ENCODE peak calls at places on chromosomes 11 and 22, in ten cellular contexts. One of them, this sample, is unnamed.

GRCh38 chr11:9906043-9906791 is 242.3 kb downstream of the SWAP70 start:
- DNase-seq in stimulated activated CD4-positive, alpha-beta T cell treated with anti-CD3 and anti-CD28 coated beads, TNF-alpha, amount 100 ng/mL, for 48 hours: no peak
- DNase-seq in T-helper 9 cell: no peak
- DNase-seq in RPMI8226: no peak
- DNase-seq in lower leg skin: peak
- DNase-seq in NCI-H524: no peak
- DNase-seq in HFF-Myc: peak
- DNase-seq in neural progenitor cell: peak
- DNase-seq in activated effector memory CD4-positive, alpha-beta T cell treated with anti-CD3 and anti-CD28 coated beads, Interleukin-2, amount 50 U/mL, for 16 hours: no peak
- DNase-seq in NCI-H2081: no peak
- DNase-seq in this sample: no peak

GRCh38 chr22:35837328-35837727 is 119.7 kb downstream of the APOL5 start:
- DNase-seq in stimulated activated CD4-positive, alpha-beta T cell treated with anti-CD3 and anti-CD28 coated beads, TNF-alpha, amount 100 ng/mL, for 48 hours: no peak
- DNase-seq in T-helper 9 cell: no peak
- DNase-seq in RPMI8226: no peak
- DNase-seq in lower leg skin: no peak
- DNase-seq in NCI-H524: no peak
- DNase-seq in HFF-Myc: no peak
- DNase-seq in neural progenitor cell: no peak
- DNase-seq in activated effector memory CD4-positive, alpha-beta T cell treated with anti-CD3 and anti-CD28 coated beads, Interleukin-2, amount 50 U/mL, for 16 hours: no peak
- DNase-seq in NCI-H2081: no peak
- DNase-seq in this sample: no peak

GRCh38 chr11:79119491-79120284 is 321.1 kb downstream of the TENM4 start:
- DNase-seq in stimulated activated CD4-positive, alpha-beta T cell treated with anti-CD3 and anti-CD28 coated beads, TNF-alpha, amount 100 ng/mL, for 48 hours: no peak
- DNase-seq in T-helper 9 cell: no peak
- DNase-seq in RPMI8226: no peak
- DNase-seq in lower leg skin: no peak
- DNase-seq in NCI-H524: peak
- DNase-seq in HFF-Myc: no peak
- DNase-seq in neural progenitor cell: peak
- DNase-seq in activated effector memory CD4-positive, alpha-beta T cell treated with anti-CD3 and anti-CD28 coated beads, Interleukin-2, amount 50 U/mL, for 16 hours: no peak
- DNase-seq in NCI-H2081: no peak
- DNase-seq in this sample: no peak

GRCh38 chr11:59151761-59152160 is 9.1 kb downstream of the FAM111A start:
- DNase-seq in stimulated activated CD4-positive, alpha-beta T cell treated with anti-CD3 and anti-CD28 coated beads, TNF-alpha, amount 100 ng/mL, for 48 hours: no peak
- DNase-seq in T-helper 9 cell: no peak
- DNase-seq in RPMI8226: no peak
- DNase-seq in lower leg skin: no peak
- DNase-seq in NCI-H524: no peak
- DNase-seq in HFF-Myc: no peak
- DNase-seq in neural progenitor cell: no peak
- DNase-seq in activated effector memory CD4-positive, alpha-beta T cell treated with anti-CD3 and anti-CD28 coated beads, Interleukin-2, amount 50 U/mL, for 16 hours: no peak
- DNase-seq in NCI-H2081: no peak
- DNase-seq in this sample: no peak

GRCh38 chr11:11010624-11011127 is 152.8 kb upstream of the ZBED5 start:
- DNase-seq in stimulated activated CD4-positive, alpha-beta T cell treated with anti-CD3 and anti-CD28 coated beads, TNF-alpha, amount 100 ng/mL, for 48 hours: no peak
- DNase-seq in T-helper 9 cell: no peak
- DNase-seq in RPMI8226: no peak
- DNase-seq in lower leg skin: peak
- DNase-seq in NCI-H524: no peak
- DNase-seq in HFF-Myc: no peak
- DNase-seq in neural progenitor cell: peak
- DNase-seq in activated effector memory CD4-positive, alpha-beta T cell treated with anti-CD3 and anti-CD28 coated beads, Interleukin-2, amount 50 U/mL, for 16 hours: no peak
- DNase-seq in NCI-H2081: no peak
- DNase-seq in this sample: no peak

GRCh38 chr22:29722151-29722550 is 2.3 kb downstream of the CABP7 start:
- DNase-seq in stimulated activated CD4-positive, alpha-beta T cell treated with anti-CD3 and anti-CD28 coated beads, TNF-alpha, amount 100 ng/mL, for 48 hours: no peak
- DNase-seq in T-helper 9 cell: no peak
- DNase-seq in RPMI8226: no peak
- DNase-seq in lower leg skin: no peak
- DNase-seq in NCI-H524: no peak
- DNase-seq in HFF-Myc: no peak
- DNase-seq in neural progenitor cell: no peak
- DNase-seq in activated effector memory CD4-positive, alpha-beta T cell treated with anti-CD3 and anti-CD28 coated beads, Interleukin-2, amount 50 U/mL, for 16 hours: no peak
- DNase-seq in NCI-H2081: no peak
- DNase-seq in this sample: no peak

GRCh38 chr11:7413961-7414728 is 71.2 kb upstream of the OLFML1 start:
- DNase-seq in stimulated activated CD4-positive, alpha-beta T cell treated with anti-CD3 and anti-CD28 coated beads, TNF-alpha, amount 100 ng/mL, for 48 hours: no peak
- DNase-seq in T-helper 9 cell: no peak
- DNase-seq in RPMI8226: no peak
- DNase-seq in lower leg skin: no peak
- DNase-seq in NCI-H524: no peak
- DNase-seq in HFF-Myc: no peak
- DNase-seq in neural progenitor cell: peak
- DNase-seq in activated effector memory CD4-positive, alpha-beta T cell treated with anti-CD3 and anti-CD28 coated beads, Interleukin-2, amount 50 U/mL, for 16 hours: no peak
- DNase-seq in NCI-H2081: no peak
- DNase-seq in this sample: no peak

GRCh38 chr22:48299801-48300200 is 1527.9 kb downstream of the BRD1 start:
- DNase-seq in stimulated activated CD4-positive, alpha-beta T cell treated with anti-CD3 and anti-CD28 coated beads, TNF-alpha, amount 100 ng/mL, for 48 hours: no peak
- DNase-seq in T-helper 9 cell: no peak
- DNase-seq in RPMI8226: no peak
- DNase-seq in lower leg skin: peak
- DNase-seq in NCI-H524: no peak
- DNase-seq in HFF-Myc: no peak
- DNase-seq in neural progenitor cell: peak
- DNase-seq in activated effector memory CD4-positive, alpha-beta T cell treated with anti-CD3 and anti-CD28 coated beads, Interleukin-2, amount 50 U/mL, for 16 hours: no peak
- DNase-seq in NCI-H2081: no peak
- DNase-seq in this sample: no peak

GRCh38 chr11:62737196-62737595 is 8.9 kb downstream of the TTC9C start:
- DNase-seq in stimulated activated CD4-positive, alpha-beta T cell treated with anti-CD3 and anti-CD28 coated beads, TNF-alpha, amount 100 ng/mL, for 48 hours: no peak
- DNase-seq in T-helper 9 cell: no peak
- DNase-seq in RPMI8226: no peak
- DNase-seq in lower leg skin: no peak
- DNase-seq in NCI-H524: no peak
- DNase-seq in HFF-Myc: no peak
- DNase-seq in neural progenitor cell: no peak
- DNase-seq in activated effector memory CD4-positive, alpha-beta T cell treated with anti-CD3 and anti-CD28 coated beads, Interleukin-2, amount 50 U/mL, for 16 hours: no peak
- DNase-seq in NCI-H2081: no peak
- DNase-seq in this sample: no peak

GRCh38 chr11:131916633-131917032 is 546.2 kb downstream of the NTM start:
- DNase-seq in stimulated activated CD4-positive, alpha-beta T cell treated with anti-CD3 and anti-CD28 coated beads, TNF-alpha, amount 100 ng/mL, for 48 hours: no peak
- DNase-seq in T-helper 9 cell: no peak
- DNase-seq in RPMI8226: no peak
- DNase-seq in lower leg skin: no peak
- DNase-seq in NCI-H524: no peak
- DNase-seq in HFF-Myc: peak
- DNase-seq in neural progenitor cell: no peak
- DNase-seq in activated effector memory CD4-positive, alpha-beta T cell treated with anti-CD3 and anti-CD28 coated beads, Interleukin-2, amount 50 U/mL, for 16 hours: no peak
- DNase-seq in NCI-H2081: no peak
- DNase-seq in this sample: no peak

GRCh38 chr11:35171226-35171625 is 32.3 kb downstream of the CD44 start:
- DNase-seq in stimulated activated CD4-positive, alpha-beta T cell treated with anti-CD3 and anti-CD28 coated beads, TNF-alpha, amount 100 ng/mL, for 48 hours: no peak
- DNase-seq in T-helper 9 cell: no peak
- DNase-seq in RPMI8226: no peak
- DNase-seq in lower leg skin: no peak
- DNase-seq in NCI-H524: no peak
- DNase-seq in HFF-Myc: no peak
- DNase-seq in neural progenitor cell: no peak
- DNase-seq in activated effector memory CD4-positive, alpha-beta T cell treated with anti-CD3 and anti-CD28 coated beads, Interleukin-2, amount 50 U/mL, for 16 hours: no peak
- DNase-seq in NCI-H2081: no peak
- DNase-seq in this sample: no peak

GRCh38 chr11:11786234-11786633 is 55.5 kb upstream of the USP47 start:
- DNase-seq in stimulated activated CD4-positive, alpha-beta T cell treated with anti-CD3 and anti-CD28 coated beads, TNF-alpha, amount 100 ng/mL, for 48 hours: no peak
- DNase-seq in T-helper 9 cell: no peak
- DNase-seq in RPMI8226: no peak
- DNase-seq in lower leg skin: no peak
- DNase-seq in NCI-H524: no peak
- DNase-seq in HFF-Myc: no peak
- DNase-seq in neural progenitor cell: no peak
- DNase-seq in activated effector memory CD4-positive, alpha-beta T cell treated with anti-CD3 and anti-CD28 coated beads, Interleukin-2, amount 50 U/mL, for 16 hours: no peak
- DNase-seq in NCI-H2081: no peak
- DNase-seq in this sample: no peak

GRCh38 chr11:2913029-2913431 is 16.2 kb downstream of the PHLDA2 start:
- DNase-seq in stimulated activated CD4-positive, alpha-beta T cell treated with anti-CD3 and anti-CD28 coated beads, TNF-alpha, amount 100 ng/mL, for 48 hours: no peak
- DNase-seq in T-helper 9 cell: no peak
- DNase-seq in RPMI8226: no peak
- DNase-seq in lower leg skin: no peak
- DNase-seq in NCI-H524: no peak
- DNase-seq in HFF-Myc: no peak
- DNase-seq in neural progenitor cell: no peak
- DNase-seq in activated effector memory CD4-positive, alpha-beta T cell treated with anti-CD3 and anti-CD28 coated beads, Interleukin-2, amount 50 U/mL, for 16 hours: no peak
- DNase-seq in NCI-H2081: no peak
- DNase-seq in this sample: no peak

GRCh38 chr11:128315933-128316332 is 271.4 kb downstream of the ETS1 start:
- DNase-seq in stimulated activated CD4-positive, alpha-beta T cell treated with anti-CD3 and anti-CD28 coated beads, TNF-alpha, amount 100 ng/mL, for 48 hours: no peak
- DNase-seq in T-helper 9 cell: no peak
- DNase-seq in RPMI8226: no peak
- DNase-seq in lower leg skin: no peak
- DNase-seq in NCI-H524: no peak
- DNase-seq in HFF-Myc: no peak
- DNase-seq in neural progenitor cell: no peak
- DNase-seq in activated effector memory CD4-positive, alpha-beta T cell treated with anti-CD3 and anti-CD28 coated beads, Interleukin-2, amount 50 U/mL, for 16 hours: no peak
- DNase-seq in NCI-H2081: no peak
- DNase-seq in this sample: no peak

GRCh38 chr11:18617688-18618340 is 16.3 kb downstream of the SPTY2D1 start:
- DNase-seq in stimulated activated CD4-positive, alpha-beta T cell treated with anti-CD3 and anti-CD28 coated beads, TNF-alpha, amount 100 ng/mL, for 48 hours: no peak
- DNase-seq in T-helper 9 cell: peak
- DNase-seq in RPMI8226: no peak
- DNase-seq in lower leg skin: no peak
- DNase-seq in NCI-H524: no peak
- DNase-seq in HFF-Myc: no peak
- DNase-seq in neural progenitor cell: no peak
- DNase-seq in activated effector memory CD4-positive, alpha-beta T cell treated with anti-CD3 and anti-CD28 coated beads, Interleukin-2, amount 50 U/mL, for 16 hours: peak
- DNase-seq in NCI-H2081: no peak
- DNase-seq in this sample: no peak

GRCh38 chr22:23094260-23094659 is 23.9 kb downstream of the GNAZ start:
- DNase-seq in stimulated activated CD4-positive, alpha-beta T cell treated with anti-CD3 and anti-CD28 coated beads, TNF-alpha, amount 100 ng/mL, for 48 hours: no peak
- DNase-seq in T-helper 9 cell: no peak
- DNase-seq in RPMI8226: no peak
- DNase-seq in lower leg skin: no peak
- DNase-seq in NCI-H524: no peak
- DNase-seq in HFF-Myc: no peak
- DNase-seq in neural progenitor cell: no peak
- DNase-seq in activated effector memory CD4-positive, alpha-beta T cell treated with anti-CD3 and anti-CD28 coated beads, Interleukin-2, amount 50 U/mL, for 16 hours: no peak
- DNase-seq in NCI-H2081: no peak
- DNase-seq in this sample: no peak

GRCh38 chr11:129643031-129643721 is 172.5 kb upstream of the TMEM45B start:
- DNase-seq in stimulated activated CD4-positive, alpha-beta T cell treated with anti-CD3 and anti-CD28 coated beads, TNF-alpha, amount 100 ng/mL, for 48 hours: no peak
- DNase-seq in T-helper 9 cell: no peak
- DNase-seq in RPMI8226: no peak
- DNase-seq in lower leg skin: peak
- DNase-seq in NCI-H524: no peak
- DNase-seq in HFF-Myc: no peak
- DNase-seq in neural progenitor cell: no peak
- DNase-seq in activated effector memory CD4-positive, alpha-beta T cell treated with anti-CD3 and anti-CD28 coated beads, Interleukin-2, amount 50 U/mL, for 16 hours: no peak
- DNase-seq in NCI-H2081: no peak
- DNase-seq in this sample: no peak

GRCh38 chr11:37504925-37505324 is 906.9 kb upstream of the RAG2 start:
- DNase-seq in stimulated activated CD4-positive, alpha-beta T cell treated with anti-CD3 and anti-CD28 coated beads, TNF-alpha, amount 100 ng/mL, for 48 hours: no peak
- DNase-seq in T-helper 9 cell: no peak
- DNase-seq in RPMI8226: no peak
- DNase-seq in lower leg skin: no peak
- DNase-seq in NCI-H524: no peak
- DNase-seq in HFF-Myc: peak
- DNase-seq in neural progenitor cell: no peak
- DNase-seq in activated effector memory CD4-positive, alpha-beta T cell treated with anti-CD3 and anti-CD28 coated beads, Interleukin-2, amount 50 U/mL, for 16 hours: no peak
- DNase-seq in NCI-H2081: no peak
- DNase-seq in this sample: no peak

GRCh38 chr11:70672991-70673670 is 274.8 kb downstream of the CTTN start:
- DNase-seq in stimulated activated CD4-positive, alpha-beta T cell treated with anti-CD3 and anti-CD28 coated beads, TNF-alpha, amount 100 ng/mL, for 48 hours: no peak
- DNase-seq in T-helper 9 cell: no peak
- DNase-seq in RPMI8226: no peak
- DNase-seq in lower leg skin: no peak
- DNase-seq in NCI-H524: no peak
- DNase-seq in HFF-Myc: no peak
- DNase-seq in neural progenitor cell: no peak
- DNase-seq in activated effector memory CD4-positive, alpha-beta T cell treated with anti-CD3 and anti-CD28 coated beads, Interleukin-2, amount 50 U/mL, for 16 hours: no peak
- DNase-seq in NCI-H2081: no peak
- DNase-seq in this sample: no peak

GRCh38 chr11:130102457-130103249 is 33.0 kb downstream of the APLP2 start:
- DNase-seq in stimulated activated CD4-positive, alpha-beta T cell treated with anti-CD3 and anti-CD28 coated beads, TNF-alpha, amount 100 ng/mL, for 48 hours: no peak
- DNase-seq in T-helper 9 cell: no peak
- DNase-seq in RPMI8226: no peak
- DNase-seq in lower leg skin: peak
- DNase-seq in NCI-H524: no peak
- DNase-seq in HFF-Myc: no peak
- DNase-seq in neural progenitor cell: no peak
- DNase-seq in activated effector memory CD4-positive, alpha-beta T cell treated with anti-CD3 and anti-CD28 coated beads, Interleukin-2, amount 50 U/mL, for 16 hours: no peak
- DNase-seq in NCI-H2081: no peak
- DNase-seq in this sample: no peak

GRCh38 chr22:39493759-39494158 is 8.3 kb upstream of the MIEF1 start:
- DNase-seq in stimulated activated CD4-positive, alpha-beta T cell treated with anti-CD3 and anti-CD28 coated beads, TNF-alpha, amount 100 ng/mL, for 48 hours: no peak
- DNase-seq in T-helper 9 cell: no peak
- DNase-seq in RPMI8226: no peak
- DNase-seq in lower leg skin: no peak
- DNase-seq in NCI-H524: no peak
- DNase-seq in HFF-Myc: no peak
- DNase-seq in neural progenitor cell: no peak
- DNase-seq in activated effector memory CD4-positive, alpha-beta T cell treated with anti-CD3 and anti-CD28 coated beads, Interleukin-2, amount 50 U/mL, for 16 hours: no peak
- DNase-seq in NCI-H2081: no peak
- DNase-seq in this sample: no peak

GRCh38 chr11:116958246-116958645 is 120.8 kb upstream of the APOA1 start:
- DNase-seq in stimulated activated CD4-positive, alpha-beta T cell treated with anti-CD3 and anti-CD28 coated beads, TNF-alpha, amount 100 ng/mL, for 48 hours: no peak
- DNase-seq in T-helper 9 cell: no peak
- DNase-seq in RPMI8226: no peak
- DNase-seq in lower leg skin: no peak
- DNase-seq in NCI-H524: no peak
- DNase-seq in HFF-Myc: no peak
- DNase-seq in neural progenitor cell: peak
- DNase-seq in activated effector memory CD4-positive, alpha-beta T cell treated with anti-CD3 and anti-CD28 coated beads, Interleukin-2, amount 50 U/mL, for 16 hours: no peak
- DNase-seq in NCI-H2081: no peak
- DNase-seq in this sample: no peak

GRCh38 chr22:32661737-32662586 is 139.5 kb upstream of the TIMP3 start:
- DNase-seq in stimulated activated CD4-positive, alpha-beta T cell treated with anti-CD3 and anti-CD28 coated beads, TNF-alpha, amount 100 ng/mL, for 48 hours: no peak
- DNase-seq in T-helper 9 cell: no peak
- DNase-seq in RPMI8226: no peak
- DNase-seq in lower leg skin: no peak
- DNase-seq in NCI-H524: no peak
- DNase-seq in HFF-Myc: peak
- DNase-seq in neural progenitor cell: no peak
- DNase-seq in activated effector memory CD4-positive, alpha-beta T cell treated with anti-CD3 and anti-CD28 coated beads, Interleukin-2, amount 50 U/mL, for 16 hours: no peak
- DNase-seq in NCI-H2081: no peak
- DNase-seq in this sample: no peak

GRCh38 chr22:45548991-45549736 is 46.5 kb downstream of the FBLN1 start:
- DNase-seq in stimulated activated CD4-positive, alpha-beta T cell treated with anti-CD3 and anti-CD28 coated beads, TNF-alpha, amount 100 ng/mL, for 48 hours: no peak
- DNase-seq in T-helper 9 cell: no peak
- DNase-seq in RPMI8226: no peak
- DNase-seq in lower leg skin: peak
- DNase-seq in NCI-H524: no peak
- DNase-seq in HFF-Myc: peak
- DNase-seq in neural progenitor cell: peak
- DNase-seq in activated effector memory CD4-positive, alpha-beta T cell treated with anti-CD3 and anti-CD28 coated beads, Interleukin-2, amount 50 U/mL, for 16 hours: no peak
- DNase-seq in NCI-H2081: no peak
- DNase-seq in this sample: no peak

GRCh38 chr11:68973219-68973618 is 7.6 kb downstream of the MRGPRD start:
- DNase-seq in stimulated activated CD4-positive, alpha-beta T cell treated with anti-CD3 and anti-CD28 coated beads, TNF-alpha, amount 100 ng/mL, for 48 hours: no peak
- DNase-seq in T-helper 9 cell: no peak
- DNase-seq in RPMI8226: no peak
- DNase-seq in lower leg skin: no peak
- DNase-seq in NCI-H524: no peak
- DNase-seq in HFF-Myc: no peak
- DNase-seq in neural progenitor cell: no peak
- DNase-seq in activated effector memory CD4-positive, alpha-beta T cell treated with anti-CD3 and anti-CD28 coated beads, Interleukin-2, amount 50 U/mL, for 16 hours: peak
- DNase-seq in NCI-H2081: no peak
- DNase-seq in this sample: no peak

GRCh38 chr11:118276422-118276821 is 12.3 kb upstream of the MPZL2 start:
- DNase-seq in stimulated activated CD4-positive, alpha-beta T cell treated with anti-CD3 and anti-CD28 coated beads, TNF-alpha, amount 100 ng/mL, for 48 hours: no peak
- DNase-seq in T-helper 9 cell: no peak
- DNase-seq in RPMI8226: no peak
- DNase-seq in lower leg skin: no peak
- DNase-seq in NCI-H524: no peak
- DNase-seq in HFF-Myc: no peak
- DNase-seq in neural progenitor cell: no peak
- DNase-seq in activated effector memory CD4-positive, alpha-beta T cell treated with anti-CD3 and anti-CD28 coated beads, Interleukin-2, amount 50 U/mL, for 16 hours: no peak
- DNase-seq in NCI-H2081: no peak
- DNase-seq in this sample: no peak

This sample was measured in stimulated activated effector memory CD8-positive, alpha-beta T cell treated with anti-CD3 and anti-CD28 coated beads, Interleukin-12 subunit alpha, Interleukin-12 subunit beta, amount 100 ng/mL, for 72 hours.